ENCODE peak calls at places on chromosomes 6 and 20, in five cellular contexts. One of them, this sample, is unnamed.

GRCh38 chr20:34528921-34529297 is 12.7 kb downstream of the DYNLRB1 start:
- DNase-seq in RWPE1: no peak
- DNase-seq in NCI-H187: no peak
- DNase-seq in HCEC 1CT: no peak
- DNase-seq in fibroblast of the conjunctiva: no peak
- DNase-seq in this sample: no peak

GRCh38 chr6:99458319-99458718 is 33.2 kb upstream of the PNISR start:
- DNase-seq in fibroblast of the conjunctiva: peak; percentile 8
- DNase-seq in NCI-H187: no peak
- DNase-seq in RWPE1: no peak
- DNase-seq in HCEC 1CT: peak; percentile 35
- DNase-seq in this sample: peak; percentile 21

GRCh38 chr6:145749632-145750031 is 14.3 kb upstream of the EPM2A start:
- DNase-seq in fibroblast of the conjunctiva: peak; percentile 75
- DNase-seq in NCI-H187: no peak
- DNase-seq in HCEC 1CT: peak; percentile 92
- DNase-seq in RWPE1: peak; percentile 11
- DNase-seq in this sample: peak; percentile 71

GRCh38 chr6:106005013-106005412 is 81.1 kb upstream of the PRDM1 start:
- DNase-seq in RWPE1: no peak
- DNase-seq in fibroblast of the conjunctiva: no peak
- DNase-seq in NCI-H187: no peak
- DNase-seq in HCEC 1CT: no peak
- DNase-seq in this sample: no peak

GRCh38 chr6:33000053-33000452 is 9.3 kb downstream of the HLA-DOA start:
- DNase-seq in RWPE1: no peak
- DNase-seq in HCEC 1CT: no peak
- DNase-seq in fibroblast of the conjunctiva: no peak
- DNase-seq in NCI-H187: no peak
- DNase-seq in this sample: no peak

GRCh38 chr6:1063671-1064355 is 248.1 kb upstream of the FOXQ1 start:
- DNase-seq in RWPE1: peak; percentile 47
- DNase-seq in NCI-H187: no peak
- DNase-seq in HCEC 1CT: no peak
- DNase-seq in fibroblast of the conjunctiva: no peak
- DNase-seq in this sample: peak; percentile 42

GRCh38 chr6:106767271-106767670 is 137.9 kb downstream of the QRSL1 start:
- DNase-seq in fibroblast of the conjunctiva: no peak
- DNase-seq in HCEC 1CT: no peak
- DNase-seq in RWPE1: no peak
- DNase-seq in NCI-H187: no peak
- DNase-seq in this sample: no peak

GRCh38 chr6:82959385-82959941 is 106.2 kb downstream of the UBE3D start:
- DNase-seq in fibroblast of the conjunctiva: no peak
- DNase-seq in NCI-H187: no peak
- DNase-seq in RWPE1: no peak
- DNase-seq in HCEC 1CT: peak; percentile 53
- DNase-seq in this sample: peak; percentile 28

GRCh38 chr20:34337982-34338756 is 24.9 kb upstream of the ITCH start:
- DNase-seq in NCI-H187: no peak
- DNase-seq in HCEC 1CT: no peak
- DNase-seq in fibroblast of the conjunctiva: no peak
- DNase-seq in RWPE1: no peak
- DNase-seq in this sample: no peak

GRCh38 chr6:26157150-26157837 is 70.1 kb downstream of the HFE start:
- DNase-seq in HCEC 1CT: no peak
- DNase-seq in fibroblast of the conjunctiva: no peak
- DNase-seq in NCI-H187: peak; percentile 92
- DNase-seq in RWPE1: peak; percentile 34
- DNase-seq in this sample: peak; percentile 99

GRCh38 chr6:133923938-133924593 is 29.0 kb upstream of the TBPL1 start:
- DNase-seq in NCI-H187: peak; percentile 8
- DNase-seq in fibroblast of the conjunctiva: peak; percentile 75
- DNase-seq in RWPE1: peak; percentile 70
- DNase-seq in HCEC 1CT: peak; percentile 74
- DNase-seq in this sample: peak; percentile 79

GRCh38 chr6:20197251-20197650 is 15.0 kb downstream of the MBOAT1 start:
- DNase-seq in RWPE1: no peak
- DNase-seq in fibroblast of the conjunctiva: no peak
- DNase-seq in NCI-H187: no peak
- DNase-seq in HCEC 1CT: no peak
- DNase-seq in this sample: no peak

GRCh38 chr6:50847890-50848594 is 29.4 kb downstream of the TFAP2B start:
- DNase-seq in NCI-H187: no peak
- DNase-seq in fibroblast of the conjunctiva: no peak
- DNase-seq in RWPE1: no peak
- DNase-seq in HCEC 1CT: no peak
- DNase-seq in this sample: no peak

GRCh38 chr6:96898241-96898851 is 655 bp upstream of the NDUFAF4 start:
- DNase-seq in NCI-H187: no peak
- DNase-seq in HCEC 1CT: peak; percentile 18
- DNase-seq in RWPE1: peak; percentile 3
- DNase-seq in fibroblast of the conjunctiva: no peak
- DNase-seq in this sample: peak; percentile 27

GRCh38 chr6:19013011-19013410 is 625.9 kb downstream of the RNF144B start:
- DNase-seq in RWPE1: peak; percentile 4
- DNase-seq in NCI-H187: no peak
- DNase-seq in HCEC 1CT: no peak
- DNase-seq in fibroblast of the conjunctiva: no peak
- DNase-seq in this sample: peak; percentile 3

GRCh38 chr6:30990422-30991086 is 7.0 kb downstream of the MUC21 start:
- DNase-seq in fibroblast of the conjunctiva: no peak
- DNase-seq in RWPE1: no peak
- DNase-seq in NCI-H187: no peak
- DNase-seq in HCEC 1CT: no peak
- DNase-seq in this sample: peak; percentile 15

GRCh38 chr6:122323361-122323760 is 76.1 kb upstream of the HSF2 start:
- DNase-seq in HCEC 1CT: peak; percentile 29
- DNase-seq in RWPE1: no peak
- DNase-seq in fibroblast of the conjunctiva: no peak
- DNase-seq in NCI-H187: no peak
- DNase-seq in this sample: peak; percentile 11

GRCh38 chr6:107458687-107459282 is 579 bp downstream of the PDSS2 start:
- DNase-seq in fibroblast of the conjunctiva: no peak
- DNase-seq in HCEC 1CT: peak; percentile 30
- DNase-seq in NCI-H187: no peak
- DNase-seq in RWPE1: peak; percentile 42
- DNase-seq in this sample: no peak

GRCh38 chr20:50478162-50479036 is 31.8 kb upstream of the PTPN1 start:
- DNase-seq in RWPE1: peak; percentile 68
- DNase-seq in fibroblast of the conjunctiva: no peak
- DNase-seq in HCEC 1CT: peak; percentile 76
- DNase-seq in NCI-H187: no peak
- DNase-seq in this sample: peak; percentile 35

GRCh38 chr6:1463751-1464397 is 74.5 kb downstream of the FOXF2 start:
- DNase-seq in NCI-H187: no peak
- DNase-seq in fibroblast of the conjunctiva: no peak
- DNase-seq in HCEC 1CT: no peak
- DNase-seq in RWPE1: no peak
- DNase-seq in this sample: no peak

GRCh38 chr20:32337937-32338661 is 20.0 kb upstream of the ASXL1 start:
- DNase-seq in HCEC 1CT: no peak
- DNase-seq in RWPE1: no peak
- DNase-seq in fibroblast of the conjunctiva: no peak
- DNase-seq in NCI-H187: no peak
- DNase-seq in this sample: no peak

GRCh38 chr6:6842301-6842700 is 253.8 kb downstream of the LY86 start:
- DNase-seq in RWPE1: no peak
- DNase-seq in NCI-H187: no peak
- DNase-seq in fibroblast of the conjunctiva: no peak
- DNase-seq in HCEC 1CT: no peak
- DNase-seq in this sample: no peak

GRCh38 chr20:49583669-49584417 is 15.9 kb upstream of the PTGIS start:
- DNase-seq in HCEC 1CT: peak; percentile 71
- DNase-seq in NCI-H187: no peak
- DNase-seq in RWPE1: peak; percentile 64
- DNase-seq in fibroblast of the conjunctiva: peak; percentile 72
- DNase-seq in this sample: no peak

GRCh38 chr20:63652192-63652980 is 838 bp downstream of the STMN3 start:
- DNase-seq in NCI-H187: no peak
- DNase-seq in HCEC 1CT: no peak
- DNase-seq in RWPE1: no peak
- DNase-seq in fibroblast of the conjunctiva: no peak
- DNase-seq in this sample: no peak

GRCh38 chr6:158058156-158058723 is 76.6 kb downstream of the SYNJ2 start:
- DNase-seq in RWPE1: no peak
- DNase-seq in NCI-H187: no peak
- DNase-seq in HCEC 1CT: peak; percentile 28
- DNase-seq in fibroblast of the conjunctiva: peak; percentile 54
- DNase-seq in this sample: no peak

GRCh38 chr6:49321673-49322072 is 141.4 kb downstream of the MMUT start:
- DNase-seq in HCEC 1CT: no peak
- DNase-seq in fibroblast of the conjunctiva: no peak
- DNase-seq in NCI-H187: no peak
- DNase-seq in RWPE1: no peak
- DNase-seq in this sample: no peak

GRCh38 chr6:132131777-132132176 is 180.6 kb upstream of the CCN2 start:
- DNase-seq in HCEC 1CT: peak; percentile 96
- DNase-seq in fibroblast of the conjunctiva: peak; percentile 86
- DNase-seq in NCI-H187: peak; percentile 3
- DNase-seq in RWPE1: peak; percentile 77
- DNase-seq in this sample: peak; percentile 97